ENCODE peak calls at places on chromosomes 13 and 19, in eight cellular contexts. One of them, this sample, is unnamed.

GRCh38 chr19:28184997-28185396 is 1028.0 kb downstream of the UQCRFS1 start:
- DNase-seq in cardiac muscle cell: no peak
- DNase-seq in upper lobe of right lung: no peak
- DNase-seq in ascending aorta: no peak
- DNase-seq in psoas muscle: no peak
- DNase-seq in transverse colon: no peak
- DNase-seq in breast epithelium: no peak
- DNase-seq in tibial nerve: no peak
- DNase-seq in this sample: no peak

GRCh38 chr13:20118268-20119140 is 42.3 kb downstream of the GJA3 start:
- DNase-seq in cardiac muscle cell: peak; percentile 36
- DNase-seq in upper lobe of right lung: peak; percentile 91
- DNase-seq in ascending aorta: no peak
- DNase-seq in psoas muscle: peak; percentile 56
- DNase-seq in transverse colon: peak; percentile 76
- DNase-seq in breast epithelium: no peak
- DNase-seq in tibial nerve: peak; percentile 10
- DNase-seq in this sample: no peak

GRCh38 chr13:34432234-34432633 is 509.8 kb upstream of the NBEA start:
- DNase-seq in cardiac muscle cell: no peak
- DNase-seq in upper lobe of right lung: no peak
- DNase-seq in ascending aorta: no peak
- DNase-seq in psoas muscle: no peak
- DNase-seq in transverse colon: no peak
- DNase-seq in breast epithelium: no peak
- DNase-seq in tibial nerve: no peak
- DNase-seq in this sample: no peak

GRCh38 chr19:38658462-38659306 is 11.2 kb downstream of the ACTN4 start:
- DNase-seq in cardiac muscle cell: peak; percentile 61
- DNase-seq in upper lobe of right lung: no peak
- DNase-seq in ascending aorta: no peak
- DNase-seq in psoas muscle: no peak
- DNase-seq in transverse colon: peak; percentile 56
- DNase-seq in breast epithelium: peak; percentile 83
- DNase-seq in tibial nerve: no peak
- DNase-seq in this sample: no peak

GRCh38 chr13:19860884-19861655 is 2.4 kb downstream of the ZMYM5 start:
- DNase-seq in cardiac muscle cell: no peak
- DNase-seq in upper lobe of right lung: no peak
- DNase-seq in ascending aorta: no peak
- DNase-seq in psoas muscle: no peak
- DNase-seq in transverse colon: no peak
- DNase-seq in breast epithelium: no peak
- DNase-seq in tibial nerve: no peak
- DNase-seq in this sample: no peak

GRCh38 chr13:78709028-78709427 is 50.1 kb upstream of the OBI1 start:
- DNase-seq in cardiac muscle cell: no peak
- DNase-seq in upper lobe of right lung: no peak
- DNase-seq in ascending aorta: no peak
- DNase-seq in psoas muscle: no peak
- DNase-seq in transverse colon: no peak
- DNase-seq in breast epithelium: no peak
- DNase-seq in tibial nerve: no peak
- DNase-seq in this sample: no peak

GRCh38 chr19:33397536-33398360 is 24.2 kb downstream of the CEBPG start:
- DNase-seq in cardiac muscle cell: no peak
- DNase-seq in upper lobe of right lung: peak; percentile 54
- DNase-seq in ascending aorta: no peak
- DNase-seq in psoas muscle: no peak
- DNase-seq in transverse colon: no peak
- DNase-seq in breast epithelium: no peak
- DNase-seq in tibial nerve: no peak
- DNase-seq in this sample: no peak

GRCh38 chr19:1278074-1278473 is 2.7 kb downstream of the FAM174C start:
- DNase-seq in cardiac muscle cell: no peak
- DNase-seq in upper lobe of right lung: no peak
- DNase-seq in ascending aorta: no peak
- DNase-seq in psoas muscle: no peak
- DNase-seq in transverse colon: no peak
- DNase-seq in breast epithelium: no peak
- DNase-seq in tibial nerve: no peak
- DNase-seq in this sample: no peak

GRCh38 chr13:30959678-30960077 is 27.2 kb downstream of the TEX26 start:
- DNase-seq in cardiac muscle cell: no peak
- DNase-seq in upper lobe of right lung: no peak
- DNase-seq in ascending aorta: no peak
- DNase-seq in psoas muscle: no peak
- DNase-seq in transverse colon: no peak
- DNase-seq in breast epithelium: no peak
- DNase-seq in tibial nerve: no peak
- DNase-seq in this sample: no peak

GRCh38 chr19:42469311-42470239 is 26.8 kb upstream of the CXCL17 start:
- DNase-seq in cardiac muscle cell: no peak
- DNase-seq in upper lobe of right lung: no peak
- DNase-seq in ascending aorta: no peak
- DNase-seq in psoas muscle: peak; percentile 18
- DNase-seq in transverse colon: no peak
- DNase-seq in breast epithelium: no peak
- DNase-seq in tibial nerve: no peak
- DNase-seq in this sample: no peak

GRCh38 chr13:54232700-54233099 is 1204.1 kb downstream of the OLFM4 start:
- DNase-seq in cardiac muscle cell: no peak
- DNase-seq in upper lobe of right lung: no peak
- DNase-seq in ascending aorta: no peak
- DNase-seq in psoas muscle: no peak
- DNase-seq in transverse colon: no peak
- DNase-seq in breast epithelium: no peak
- DNase-seq in tibial nerve: no peak
- DNase-seq in this sample: no peak

GRCh38 chr19:12090807-12091206 is 26.3 kb downstream of the ZNF844 start:
- DNase-seq in cardiac muscle cell: peak; percentile 83
- DNase-seq in upper lobe of right lung: peak; percentile 81
- DNase-seq in ascending aorta: no peak
- DNase-seq in psoas muscle: peak; percentile 56
- DNase-seq in transverse colon: peak; percentile 58
- DNase-seq in breast epithelium: peak; percentile 22
- DNase-seq in tibial nerve: peak; percentile 61
- DNase-seq in this sample: peak; percentile 3

GRCh38 chr13:62357887-62358645 is 942.4 kb upstream of the PCDH20 start:
- DNase-seq in cardiac muscle cell: peak; percentile 78
- DNase-seq in upper lobe of right lung: no peak
- DNase-seq in ascending aorta: no peak
- DNase-seq in psoas muscle: no peak
- DNase-seq in transverse colon: no peak
- DNase-seq in breast epithelium: no peak
- DNase-seq in tibial nerve: no peak
- DNase-seq in this sample: no peak

GRCh38 chr13:49858183-49858856 is 65.8 kb upstream of the KPNA3 start:
- DNase-seq in cardiac muscle cell: no peak
- DNase-seq in upper lobe of right lung: no peak
- DNase-seq in ascending aorta: no peak
- DNase-seq in psoas muscle: no peak
- DNase-seq in transverse colon: peak; percentile 10
- DNase-seq in breast epithelium: no peak
- DNase-seq in tibial nerve: no peak
- DNase-seq in this sample: no peak

GRCh38 chr13:80168089-80168850 is 172.7 kb downstream of the SPRY2 start:
- DNase-seq in cardiac muscle cell: peak; percentile 49
- DNase-seq in upper lobe of right lung: no peak
- DNase-seq in ascending aorta: no peak
- DNase-seq in psoas muscle: no peak
- DNase-seq in transverse colon: no peak
- DNase-seq in breast epithelium: no peak
- DNase-seq in tibial nerve: no peak
- DNase-seq in this sample: no peak

GRCh38 chr19:29263305-29264080 is 50.5 kb upstream of the UQCRFS1 start:
- DNase-seq in cardiac muscle cell: peak; percentile 68
- DNase-seq in upper lobe of right lung: no peak
- DNase-seq in ascending aorta: no peak
- DNase-seq in psoas muscle: peak; percentile 51
- DNase-seq in transverse colon: peak; percentile 34
- DNase-seq in breast epithelium: no peak
- DNase-seq in tibial nerve: peak; percentile 55
- DNase-seq in this sample: no peak

GRCh38 chr19:8593931-8594330 is 16.6 kb downstream of the ADAMTS10 start:
- DNase-seq in cardiac muscle cell: no peak
- DNase-seq in upper lobe of right lung: no peak
- DNase-seq in ascending aorta: no peak
- DNase-seq in psoas muscle: no peak
- DNase-seq in transverse colon: no peak
- DNase-seq in breast epithelium: no peak
- DNase-seq in tibial nerve: no peak
- DNase-seq in this sample: no peak

GRCh38 chr13:98035373-98035772 is 81.9 kb downstream of the IPO5 start:
- DNase-seq in cardiac muscle cell: no peak
- DNase-seq in upper lobe of right lung: no peak
- DNase-seq in ascending aorta: no peak
- DNase-seq in psoas muscle: no peak
- DNase-seq in transverse colon: no peak
- DNase-seq in breast epithelium: no peak
- DNase-seq in tibial nerve: no peak
- DNase-seq in this sample: no peak
- TF ChIP-seq CTCF in cardiac muscle cell: no peak
- TF ChIP-seq CTCF in upper lobe of right lung: no peak
- TF ChIP-seq CTCF in ascending aorta: no peak
- TF ChIP-seq CTCF in psoas muscle: no peak
- TF ChIP-seq CTCF in transverse colon: no peak
- TF ChIP-seq CTCF in breast epithelium: no peak
- TF ChIP-seq CTCF in tibial nerve: no peak
- TF ChIP-seq CTCF in this sample: no peak

GRCh38 chr19:54162241-54162805 is 2.8 kb upstream of the LENG1 start:
- DNase-seq in cardiac muscle cell: peak; percentile 93
- DNase-seq in upper lobe of right lung: peak; percentile 93
- DNase-seq in ascending aorta: peak; percentile 39
- DNase-seq in psoas muscle: peak; percentile 86
- DNase-seq in transverse colon: peak; percentile 95
- DNase-seq in breast epithelium: peak; percentile 84
- DNase-seq in tibial nerve: peak; percentile 79
- DNase-seq in this sample: peak; percentile 40
- H3K4me1 ChIP-seq in cardiac muscle cell: peaks cover 10% of the 10 kb centered on the region
- H3K4me1 ChIP-seq in upper lobe of right lung: peaks cover 27% of the 10 kb centered on the region
- H3K4me1 ChIP-seq in ascending aorta: peaks cover 21% of the 10 kb centered on the region
- H3K4me1 ChIP-seq in psoas muscle: peaks cover 27% of the 10 kb centered on the region
- H3K4me1 ChIP-seq in transverse colon: peaks cover 52% of the 10 kb centered on the region
- H3K4me1 ChIP-seq in breast epithelium: peaks cover 7% of the 10 kb centered on the region
- H3K4me1 ChIP-seq in tibial nerve: peaks cover 31% of the 10 kb centered on the region
- H3K4me1 ChIP-seq in this sample: peaks cover 16% of the 10 kb centered on the region

DNA sequence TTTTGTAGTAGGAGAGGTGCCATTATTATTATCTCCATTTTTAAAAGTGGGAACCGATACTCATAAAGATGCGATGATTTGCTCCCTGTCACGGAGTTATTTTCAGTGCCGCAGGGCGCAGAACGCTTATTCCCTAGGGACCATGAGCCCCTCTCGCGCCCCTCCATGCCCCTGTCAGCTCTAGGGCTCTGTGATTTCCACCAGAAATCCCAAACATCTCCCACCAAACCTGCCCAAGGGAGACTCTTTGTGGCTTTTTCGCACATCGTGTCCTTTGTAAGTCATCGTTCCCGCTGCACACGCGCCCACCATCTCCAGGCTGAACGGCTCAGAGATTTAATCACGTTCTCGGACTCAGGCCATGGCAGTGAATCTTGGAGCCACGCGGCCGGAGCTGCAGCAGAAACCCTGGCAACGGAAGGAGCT is 105.1 kb downstream of the DNAJC15 start:
- DNase-seq in cardiac muscle cell: no peak
- DNase-seq in upper lobe of right lung: no peak
- DNase-seq in ascending aorta: no peak
- DNase-seq in psoas muscle: peak; percentile 22
- DNase-seq in transverse colon: no peak
- DNase-seq in breast epithelium: no peak
- DNase-seq in tibial nerve: no peak
- DNase-seq in this sample: no peak
- H3K36me3 ChIP-seq in cardiac muscle cell: no peaks in the 10 kb centered on the region
- H3K36me3 ChIP-seq in upper lobe of right lung: no peaks in the 10 kb centered on the region
- H3K36me3 ChIP-seq in ascending aorta: no peaks in the 10 kb centered on the region
- H3K36me3 ChIP-seq in psoas muscle: no peaks in the 10 kb centered on the region
- H3K36me3 ChIP-seq in transverse colon: no peaks in the 10 kb centered on the region
- H3K36me3 ChIP-seq in breast epithelium: no peaks in the 10 kb centered on the region
- H3K36me3 ChIP-seq in tibial nerve: no peaks in the 10 kb centered on the region
- H3K36me3 ChIP-seq in this sample: no peaks in the 10 kb centered on the region

DNA sequence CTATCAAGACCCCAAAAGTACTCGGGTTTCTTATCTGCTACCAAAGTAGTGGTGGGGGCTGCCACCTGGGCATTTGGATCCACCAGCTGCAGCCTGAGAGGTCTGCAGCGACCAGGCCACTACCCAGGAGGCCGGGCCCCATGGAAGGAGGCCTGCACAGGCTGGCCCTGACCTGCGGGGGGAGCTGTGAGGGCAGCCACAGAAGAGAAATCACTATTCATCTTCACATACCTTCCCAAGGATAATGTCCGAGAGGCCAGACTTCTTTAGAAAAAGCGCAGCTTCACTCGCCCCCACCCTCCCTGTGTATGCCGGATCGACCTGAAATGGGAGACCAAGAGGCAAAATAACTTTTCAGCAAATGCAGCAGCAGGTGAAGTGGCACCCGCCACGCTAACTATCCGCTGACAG is 30.1 kb downstream of the EPS15L1 start:
- DNase-seq in cardiac muscle cell: peak; percentile 65
- DNase-seq in upper lobe of right lung: no peak
- DNase-seq in ascending aorta: no peak
- DNase-seq in psoas muscle: no peak
- DNase-seq in transverse colon: no peak
- DNase-seq in breast epithelium: no peak
- DNase-seq in tibial nerve: no peak
- DNase-seq in this sample: no peak
- TF ChIP-seq CTCF in cardiac muscle cell: peak; percentile 45
- TF ChIP-seq CTCF in upper lobe of right lung: peak; percentile 31
- TF ChIP-seq CTCF in ascending aorta: no peak
- TF ChIP-seq CTCF in psoas muscle: peak; percentile 58
- TF ChIP-seq CTCF in transverse colon: peak; percentile 44
- TF ChIP-seq CTCF in breast epithelium: no peak
- TF ChIP-seq CTCF in tibial nerve: no peak
- TF ChIP-seq CTCF in this sample: no peak

GRCh38 chr13:113489171-113489548 is 1.4 kb downstream of the DCUN1D2 start:
- DNase-seq in cardiac muscle cell: peak; percentile 16
- DNase-seq in upper lobe of right lung: no peak
- DNase-seq in ascending aorta: no peak
- DNase-seq in psoas muscle: no peak
- DNase-seq in transverse colon: no peak
- DNase-seq in breast epithelium: no peak
- DNase-seq in tibial nerve: no peak
- DNase-seq in this sample: no peak
- H3K4me1 ChIP-seq in cardiac muscle cell: peaks cover 24% of the 10 kb centered on the region
- H3K4me1 ChIP-seq in upper lobe of right lung: peaks cover 40% of the 10 kb centered on the region
- H3K4me1 ChIP-seq in ascending aorta: peaks cover 34% of the 10 kb centered on the region
- H3K4me1 ChIP-seq in psoas muscle: peaks cover 78% of the 10 kb centered on the region
- H3K4me1 ChIP-seq in transverse colon: peaks cover 45% of the 10 kb centered on the region
- H3K4me1 ChIP-seq in breast epithelium: peaks cover 7% of the 10 kb centered on the region
- H3K4me1 ChIP-seq in tibial nerve: peaks cover 40% of the 10 kb centered on the region
- H3K4me1 ChIP-seq in this sample: peaks cover 43% of the 10 kb centered on the region

DNA sequence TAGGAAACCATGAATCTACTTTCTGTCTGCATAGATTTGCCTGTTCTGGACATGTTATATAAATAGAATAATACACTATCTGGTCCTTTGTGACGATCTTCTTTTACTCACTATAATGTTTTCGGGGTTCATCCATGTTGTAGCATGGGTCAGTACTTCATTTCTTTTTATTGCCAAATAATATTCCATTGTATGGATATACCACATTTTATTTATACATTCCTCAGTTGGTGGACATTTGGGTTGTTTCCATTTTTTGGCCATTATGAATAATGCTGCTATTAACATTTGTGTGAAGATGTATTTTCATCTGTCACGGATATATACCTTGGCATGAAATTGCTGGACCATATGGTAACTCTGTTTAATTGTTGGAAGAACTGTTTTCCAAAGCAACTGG is 6.8 kb downstream of the BIVM start:
- DNase-seq in cardiac muscle cell: no peak
- DNase-seq in upper lobe of right lung: no peak
- DNase-seq in ascending aorta: no peak
- DNase-seq in psoas muscle: no peak
- DNase-seq in transverse colon: no peak
- DNase-seq in breast epithelium: no peak
- DNase-seq in tibial nerve: no peak
- DNase-seq in this sample: no peak
- H3K36me3 ChIP-seq in cardiac muscle cell: peaks cover 4% of the 10 kb centered on the region
- H3K36me3 ChIP-seq in upper lobe of right lung: no peaks in the 10 kb centered on the region
- H3K36me3 ChIP-seq in ascending aorta: no peaks in the 10 kb centered on the region
- H3K36me3 ChIP-seq in psoas muscle: peaks cover 3% of the 10 kb centered on the region
- H3K36me3 ChIP-seq in transverse colon: no peaks in the 10 kb centered on the region
- H3K36me3 ChIP-seq in breast epithelium: no peaks in the 10 kb centered on the region
- H3K36me3 ChIP-seq in tibial nerve: no peaks in the 10 kb centered on the region
- H3K36me3 ChIP-seq in this sample: no peaks in the 10 kb centered on the region